ENCODE peak calls at places on chromosomes 3 and 15, in ten cellular contexts. C, G, Q, S, M, Y, F, D, N and Z are unnamed samples.

GRCh38 chr3:171225101-171225674 is 198.7 kb upstream of the SLC2A2 start:
- DNase-seq in C (no peak), G (no peak), Q (no peak), S (no peak), M (no peak), Y (no peak), F (no peak), D (no peak), N (no peak), Z (no peak)

GRCh38 chr3:18351823-18352744 is 73.1 kb downstream of the SATB1 start:
- DNase-seq in C (peak; percentile 94), G (no peak), Q (no peak), S (no peak), M (no peak), Y (no peak), F (no peak), D (no peak), N (no peak), Z (peak; percentile 23)

GRCh38 chr3:21515417-21515816 is 235.6 kb downstream of the ZNF385D start:
- DNase-seq in C (no peak), G (no peak), Q (no peak), S (no peak), M (no peak), Y (no peak), F (no peak), D (no peak), N (no peak), Z (no peak)

GRCh38 chr3:16807441-16807840 is 77.3 kb upstream of the PLCL2 start:
- DNase-seq in C (no peak), G (no peak), Q (peak; percentile 70), S (peak; percentile 76), M (no peak), Y (no peak), F (no peak), D (no peak), N (peak; percentile 5), Z (no peak)

GRCh38 chr3:4821975-4822374 is 157.3 kb upstream of the BHLHE40 start:
- DNase-seq in C (no peak), G (no peak), Q (no peak), S (no peak), M (peak; percentile 56), Y (no peak), F (no peak), D (no peak), N (no peak), Z (no peak)

GRCh38 chr15:100601158-100601557 is 826 bp downstream of the LINS1 start:
- DNase-seq in C (no peak), G (no peak), Q (peak; percentile 17), S (peak; percentile 31), M (peak; percentile 17), Y (no peak), F (no peak), D (no peak), N (no peak), Z (no peak)

GRCh38 chr15:94125131-94125530 is 106.2 kb upstream of the MCTP2 start:
- DNase-seq in C (no peak), G (no peak), Q (peak; percentile 38), S (peak; percentile 27), M (no peak), Y (no peak), F (no peak), D (no peak), N (no peak), Z (no peak)

GRCh38 chr3:13022348-13023250 is 50.6 kb downstream of the IQSEC1 start:
- DNase-seq in C (peak; percentile 42), G (peak; percentile 76), Q (peak; percentile 85), S (peak; percentile 90), M (no peak), Y (no peak), F (peak; percentile 82), D (peak; percentile 87), N (peak; percentile 80), Z (no peak)

GRCh38 chr15:48936666-48937065 is 27.1 kb downstream of the SHC4 start:
- DNase-seq in C (no peak), G (no peak), Q (peak; percentile 42), S (peak; percentile 37), M (no peak), Y (no peak), F (no peak), D (no peak), N (peak; percentile 78), Z (no peak)

GRCh38 chr15:99110581-99111320 is 5.9 kb downstream of the SYNM start:
- DNase-seq in C (no peak), G (peak; percentile 40), Q (no peak), S (no peak), M (no peak), Y (no peak), F (no peak), D (no peak), N (no peak), Z (no peak)